ENCODE peak calls at places on chromosomes 3 and 15, in four cellular contexts. T, H, U and Z are unnamed samples.

GRCh38 chr3:46692566-46692983 is 904 bp downstream of the ALS2CL start:
- DNase-seq in T (peak), H (no peak), U (no peak), Z (no peak)

GRCh38 chr3:30655187-30655812 is 48.9 kb downstream of the TGFBR2 start:
- DNase-seq in T (no peak), H (peak), U (no peak), Z (no peak)

GRCh38 chr15:49605588-49605987 is 15.0 kb downstream of the FAM227B start:
- DNase-seq in T (no peak), H (no peak), U (no peak), Z (peak)

GRCh38 chr3:42762046-42762724 is 10.9 kb downstream of the CCDC13 start:
- DNase-seq in T (no peak), H (no peak), U (no peak), Z (no peak)

GRCh38 chr3:32239638-32240550 is 1.4 kb downstream of the CMTM8 start:
- DNase-seq in T (peak), H (peak), U (peak), Z (no peak)

GRCh38 chr15:29140475-29141172 is 129.0 kb downstream of the NSMCE3 start:
- DNase-seq in T (no peak), H (no peak), U (no peak), Z (no peak)

GRCh38 chr3:4476507-4476906 is 9.4 kb upstream of the SUMF1 start:
- DNase-seq in T (no peak), H (peak), U (no peak), Z (no peak)

GRCh38 chr15:31398677-31399260 is 72.1 kb downstream of the KLF13 start:
- DNase-seq in T (no peak), H (no peak), U (no peak), Z (no peak)

GRCh38 chr15:101451192-101451799 is 38.2 kb downstream of the PCSK6 start:
- DNase-seq in T (no peak), H (peak), U (no peak), Z (no peak)

GRCh38 chr3:137347817-137348368 is 390.1 kb downstream of the IL20RB start:
- DNase-seq in T (no peak), H (no peak), U (no peak), Z (no peak)

GRCh38 chr15:39582286-39582976 is 1.6 kb downstream of the THBS1 start:
- DNase-seq in T (no peak), H (peak), U (no peak), Z (no peak)

GRCh38 chr3:4850211-4850927 is 128.9 kb upstream of the BHLHE40 start:
- DNase-seq in T (no peak), H (no peak), U (no peak), Z (no peak)

GRCh38 chr3:136836511-136837156 is 17.7 kb downstream of the SLC35G2 start:
- DNase-seq in T (no peak), H (no peak), U (no peak), Z (no peak)

GRCh38 chr15:64783796-64784195 is 8.4 kb upstream of the RBPMS2 start:
- DNase-seq in T (no peak), H (no peak), U (no peak), Z (no peak)

GRCh38 chr15:68725736-68726135 is 95.0 kb downstream of the ANP32A start:
- DNase-seq in T (no peak), H (peak), U (peak), Z (peak)

GRCh38 chr15:48449734-48450133 is 118.5 kb downstream of the DUT start:
- DNase-seq in T (no peak), H (no peak), U (no peak), Z (no peak)

GRCh38 chr3:114418724-114419543 is 125.1 kb downstream of the TIGIT start:
- DNase-seq in T (peak), H (peak), U (no peak), Z (no peak)

GRCh38 chr15:58504674-58505234 is 73.0 kb downstream of the LIPC start:
- DNase-seq in T (no peak), H (no peak), U (no peak), Z (no peak)

GRCh38 chr3:49533031-49533430 is 21.2 kb upstream of the BSN start:
- DNase-seq in T (no peak), H (no peak), U (no peak), Z (no peak)

GRCh38 chr15:73983211-73983727 is 8.8 kb downstream of the STOML1 start:
- DNase-seq in T (no peak), H (peak), U (no peak), Z (no peak)

DNA sequence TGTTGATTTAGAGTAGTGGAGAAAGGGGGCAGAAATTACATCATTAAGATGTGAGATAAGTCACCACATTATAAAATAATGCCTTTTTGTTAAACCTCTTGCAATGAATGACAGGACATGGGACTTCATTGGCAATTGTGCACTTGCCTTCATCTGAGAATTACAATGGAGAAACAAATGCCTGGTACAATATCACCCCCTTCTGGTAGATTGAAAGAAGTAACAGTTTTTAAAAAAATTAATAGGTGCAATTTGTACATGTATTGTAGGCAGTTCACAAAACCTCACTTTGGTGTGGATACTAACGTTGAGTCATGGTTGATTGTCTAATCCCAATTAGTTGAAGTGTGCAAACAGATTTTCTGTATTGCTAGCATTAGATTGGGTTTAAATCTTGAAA is 4.6 kb upstream of the P2RY14 start:
- DNase-seq in T (peak), H (peak), U (no peak), Z (no peak)
- TF ChIP-seq CTCF in T (peak), H (peak), U (peak), Z (peak)

GRCh38 chr15:56739964-56740640 is 6.8 kb upstream of the ZNF280D start:
- DNase-seq in T (peak), H (no peak), U (no peak), Z (no peak)
- TF ChIP-seq CTCF in T (no peak), H (peak), U (peak), Z (no peak)

DNA sequence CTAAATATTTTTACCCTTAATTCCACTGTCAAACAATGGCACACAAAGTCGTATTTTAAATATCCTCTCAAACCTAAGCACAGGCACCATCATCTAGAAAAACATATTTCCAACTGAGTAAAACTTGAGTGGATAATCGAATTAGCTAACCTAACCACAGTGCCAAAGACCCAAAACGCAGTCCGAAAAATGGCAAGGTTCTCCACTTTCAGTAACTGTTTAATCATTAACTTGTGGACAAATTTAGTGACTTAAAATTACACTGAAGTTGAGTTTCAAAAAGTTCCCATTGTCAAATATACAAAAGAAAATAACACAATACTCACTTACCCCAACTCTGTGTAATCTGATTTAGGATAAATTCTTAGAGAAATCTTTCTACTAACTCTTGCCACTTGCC is 10.0 kb downstream of the CNBP start:
- DNase-seq in T (no peak), H (no peak), U (no peak), Z (no peak)
- TF ChIP-seq CTCF in T (no peak), H (no peak), U (no peak), Z (no peak)

DNA sequence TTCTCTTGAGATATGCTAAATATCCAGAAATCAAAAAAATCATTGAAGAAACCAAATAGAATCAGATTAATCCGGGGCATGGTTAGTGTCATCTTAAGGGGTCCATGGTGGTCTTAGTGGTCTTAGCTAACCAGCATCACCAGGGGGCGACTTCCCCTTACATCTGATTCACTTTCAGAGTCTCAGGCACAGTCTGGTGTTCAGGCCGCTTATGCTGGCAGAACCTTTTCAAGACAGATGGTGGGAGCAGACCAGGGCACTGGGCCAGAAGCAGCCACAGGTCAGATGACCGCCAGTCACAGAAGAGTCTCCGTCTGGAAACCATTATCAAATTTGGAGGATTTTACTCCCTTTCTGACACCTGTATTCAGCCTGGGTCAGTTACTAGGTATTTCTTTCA is 365.7 kb downstream of the GBE1 start:
- DNase-seq in T (peak), H (no peak), U (peak), Z (no peak)
- TF ChIP-seq CTCF in T (no peak), H (peak), U (no peak), Z (peak)

GRCh38 chr3:105827959-105828358 is 40.9 kb downstream of the CBLB start:
- DNase-seq in T (peak), H (peak), U (peak), Z (no peak)
- TF ChIP-seq CTCF in T (peak), H (peak), U (no peak), Z (peak)

GRCh38 chr3:64717411-64717810 is 29.6 kb upstream of the ADAMTS9 start:
- DNase-seq in T (no peak), H (no peak), U (no peak), Z (no peak)

GRCh38 chr3:64716110-64716509 is 28.3 kb upstream of the ADAMTS9 start:
- DNase-seq in T (no peak), H (no peak), U (no peak), Z (no peak)

GRCh38 chr3:64715211-64715982 is 27.6 kb upstream of the ADAMTS9 start:
- DNase-seq in T (no peak), H (peak), U (no peak), Z (no peak)

DNA sequence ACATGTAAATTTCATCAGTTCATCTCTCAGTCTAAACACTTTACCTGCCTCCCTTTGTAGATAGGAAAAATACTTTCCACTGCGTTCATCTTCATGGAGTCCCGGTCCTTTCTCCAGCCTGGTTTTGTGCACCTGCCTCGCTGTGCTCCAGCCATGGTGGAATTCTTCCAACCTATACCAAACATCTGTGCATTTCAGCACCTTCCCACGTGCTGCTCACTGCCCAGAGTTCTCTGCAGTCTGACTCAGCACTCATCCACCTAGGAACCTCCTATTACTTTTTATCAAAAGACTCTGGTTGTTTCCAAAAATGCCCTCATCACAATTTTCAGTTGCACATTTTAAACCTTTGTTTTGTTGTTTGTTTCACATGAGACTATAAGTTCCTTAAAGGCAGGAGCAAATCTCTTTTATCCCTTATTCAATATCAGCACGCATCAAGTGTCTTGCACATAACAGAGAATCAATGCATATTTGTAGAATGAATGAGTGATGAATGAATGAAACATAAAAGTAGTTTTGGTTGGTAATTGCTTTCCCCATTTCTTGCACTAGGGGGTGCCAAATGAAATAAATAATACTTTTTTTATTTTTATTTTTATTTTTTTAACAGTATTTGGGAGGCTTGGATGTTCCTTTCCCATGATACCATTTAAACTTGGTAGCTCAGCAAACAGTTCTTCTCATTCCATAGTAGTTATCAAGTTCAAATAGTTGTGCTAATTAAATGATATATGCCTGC is 30.2 kb upstream of the ADAMTS9 start:
- DNase-seq in T (no peak), H (peak), U (no peak), Z (no peak)
- TF ChIP-seq CTCF in T (peak), H (peak), U (peak), Z (peak)

DNA sequence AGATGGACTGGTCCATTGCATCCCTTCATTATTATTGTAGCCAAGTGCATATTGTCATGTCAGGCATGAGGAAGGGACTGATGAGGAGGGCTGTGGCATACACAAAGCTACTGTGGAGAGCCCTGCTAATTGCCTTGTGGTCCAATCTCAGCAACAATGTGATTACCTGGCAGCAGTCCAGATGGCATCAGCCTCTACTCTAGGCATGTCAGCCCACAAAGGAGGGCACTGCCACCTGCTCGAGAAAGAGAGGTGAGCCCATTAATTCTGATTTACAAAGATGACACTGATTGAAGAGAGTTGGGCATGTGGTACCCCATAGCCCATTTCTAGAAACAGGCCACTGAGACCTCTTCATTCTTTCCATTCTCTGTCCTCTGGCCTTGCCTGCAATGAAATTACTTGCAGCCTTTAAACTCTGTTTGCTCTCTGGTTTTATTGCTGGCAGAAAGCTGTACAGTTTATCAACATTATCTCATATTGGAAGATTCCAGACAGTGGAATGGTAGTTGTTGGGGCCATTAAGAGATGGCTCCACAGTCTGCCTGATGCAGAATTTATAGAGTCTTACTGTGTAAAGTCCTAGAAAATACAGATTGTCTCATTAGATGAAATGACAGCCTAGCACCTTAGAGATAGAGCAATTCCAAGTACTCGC is 307.7 kb downstream of the ARPP21 start:
- DNase-seq in T (no peak), H (no peak), U (no peak), Z (no peak)
- TF ChIP-seq CTCF in T (no peak), H (no peak), U (no peak), Z (no peak)